ENCODE peak calls at places on chromosomes 7 and 10, in four cellular contexts. R is A673, Z is stomach, F is aorta. U is an unnamed sample.

GRCh38 chr10:60203993-60204618 is 185.6 kb downstream of the ANK3 start:
- DNase-seq in F (no peak), Z (no peak), R (peak; percentile 60), U (no peak)

GRCh38 chr10:18122753-18123152 is 17.5 kb upstream of the CACNB2 start:
- DNase-seq in Z (no peak), R (no peak), F (no peak), U (no peak)

GRCh38 chr10:26780793-26781601 is 79.8 kb downstream of the ABI1 start:
- DNase-seq in Z (no peak), R (peak; percentile 2), F (no peak), U (no peak)

GRCh38 chr10:71971769-71972555 is 7.8 kb downstream of the CHST3 start:
- DNase-seq in F (no peak), R (no peak), Z (no peak), U (no peak)

GRCh38 chr7:84328571-84328970 is 134.0 kb upstream of the SEMA3A start:
- DNase-seq in R (no peak), F (no peak), Z (no peak), U (no peak)

GRCh38 chr10:58322072-58322834 is 12.6 kb upstream of the UBE2D1 start:
- DNase-seq in F (no peak), R (peak; percentile 50), Z (no peak), U (peak; percentile 26)

GRCh38 chr7:155460926-155461613 is 3.1 kb downstream of the EN2 start:
- DNase-seq in F (no peak), Z (no peak), R (no peak), U (no peak)

GRCh38 chr10:80281784-80282505 is 7.5 kb downstream of the MAT1A start:
- DNase-seq in R (no peak), Z (peak; percentile 2), F (no peak), U (no peak)

GRCh38 chr10:10605551-10606081 is 412.1 kb upstream of the CELF2 start:
- DNase-seq in F (no peak), R (no peak), Z (no peak), U (no peak)

GRCh38 chr7:151269511-151269910 is 21.0 kb upstream of the SMARCD3 start:
- DNase-seq in F (no peak), R (no peak), Z (no peak), U (no peak)

GRCh38 chr10:120559800-120560199 is 102.8 kb downstream of the PLPP4 start:
- DNase-seq in R (no peak), F (no peak), Z (no peak), U (no peak)

GRCh38 chr10:58956926-58957325 is 219.5 kb upstream of the PHYHIPL start:
- DNase-seq in Z (no peak), F (no peak), R (no peak), U (no peak)

GRCh38 chr10:110273474-110273873 is 31.2 kb downstream of the SMNDC1 start:
- DNase-seq in Z (peak; percentile 74), F (peak; percentile 71), R (peak; percentile 64), U (peak; percentile 23)

GRCh38 chr10:99631496-99631895 is 11.3 kb upstream of the SLC25A28 start:
- DNase-seq in F (no peak), Z (no peak), R (no peak), U (no peak)

GRCh38 chr7:158759749-158760444 is 55.3 kb upstream of the NCAPG2 start:
- DNase-seq in Z (no peak), F (no peak), R (no peak), U (no peak)

GRCh38 chr10:62961951-62962523 is 145.9 kb upstream of the EGR2 start:
- DNase-seq in R (peak; percentile 49), Z (no peak), F (no peak), U (no peak)

GRCh38 chr7:121954803-121955202 is 81.8 kb downstream of the PTPRZ1 start:
- DNase-seq in R (no peak), Z (no peak), F (no peak), U (no peak)

GRCh38 chr7:143979359-143979758 is 20.8 kb upstream of the OR6B1 start:
- DNase-seq in F (no peak), R (peak; percentile 69), Z (no peak), U (no peak)

GRCh38 chr7:143975617-143976016 is 21.0 kb downstream of the OR2F1 start:
- DNase-seq in Z (no peak), R (peak; percentile 34), F (no peak), U (no peak)

GRCh38 chr7:143980746-143981510 is 19.2 kb upstream of the OR6B1 start:
- DNase-seq in Z (no peak), F (no peak), R (no peak), U (no peak)

GRCh38 chr7:143979999-143980398 is 20.1 kb upstream of the OR6B1 start:
- DNase-seq in R (peak; percentile 4), F (no peak), Z (peak; percentile 31), U (no peak)

DNA sequence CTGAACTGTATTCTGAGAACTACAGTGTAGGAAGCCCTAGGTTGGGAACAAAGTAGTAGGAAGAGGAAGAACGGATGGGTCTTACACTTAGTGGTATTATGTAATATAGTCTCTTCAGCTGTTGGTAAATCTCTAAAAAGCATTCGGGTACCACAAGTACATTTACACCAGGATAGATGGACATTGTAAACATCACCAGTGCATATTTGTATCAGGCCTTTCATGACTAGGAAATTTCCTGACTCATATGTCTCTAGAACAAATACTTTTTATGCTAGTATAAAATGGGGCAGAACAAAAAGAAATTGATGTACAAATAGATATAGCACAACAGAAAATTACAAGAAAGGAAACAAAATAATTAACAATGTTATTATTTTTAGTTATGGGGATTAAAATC is 21.5 kb upstream of the OR6B1 start:
- DNase-seq in R (no peak), Z (no peak), F (no peak), U (no peak)
- H3K4me3 ChIP-seq in R (no peak overlapping the region), Z (no peak overlapping the region), F (no peak overlapping the region), U (no peak overlapping the region)

DNA sequence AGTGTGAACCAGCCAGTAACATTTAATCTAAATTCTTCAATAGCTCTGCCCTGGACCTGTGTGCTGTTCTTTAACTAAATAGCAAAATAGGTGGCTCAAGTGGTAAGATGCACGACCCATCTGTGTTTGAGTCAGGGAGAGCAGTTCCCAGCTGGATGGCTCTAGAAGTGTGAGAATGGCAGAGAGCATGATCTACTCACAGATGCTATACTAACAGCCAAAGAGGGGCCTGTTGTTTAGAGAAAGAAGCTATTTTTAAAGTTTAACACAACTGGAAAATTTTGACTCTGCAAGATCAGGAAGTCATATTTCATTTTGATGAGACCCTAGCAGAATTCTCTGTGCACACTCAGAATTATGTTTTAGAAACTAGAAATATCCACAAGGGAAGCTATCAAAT is 87.4 kb upstream of the PIP4K2A start:
- DNase-seq in Z (no peak), R (no peak), F (no peak), U (no peak)
- H3K4me1 ChIP-seq in Z (peaks cover 4% of the 10 kb centered on the region), R (no peaks in the 10 kb centered on the region), F (peaks cover 4% of the 10 kb centered on the region), U (no peaks in the 10 kb centered on the region)

GRCh38 chr10:34549953-34550352 is 265.1 kb downstream of the PARD3 start:
- DNase-seq in F (no peak), Z (no peak), R (no peak), U (no peak)

GRCh38 chr10:34549001-34549400 is 266.1 kb downstream of the PARD3 start:
- DNase-seq in F (no peak), R (no peak), Z (no peak), U (no peak)

GRCh38 chr10:34553753-34554152 is 261.3 kb downstream of the PARD3 start:
- DNase-seq in R (no peak), Z (no peak), F (no peak), U (no peak)

GRCh38 chr10:34548466-34548865 is 266.6 kb downstream of the PARD3 start:
- DNase-seq in F (no peak), R (no peak), Z (no peak), U (no peak)

DNA sequence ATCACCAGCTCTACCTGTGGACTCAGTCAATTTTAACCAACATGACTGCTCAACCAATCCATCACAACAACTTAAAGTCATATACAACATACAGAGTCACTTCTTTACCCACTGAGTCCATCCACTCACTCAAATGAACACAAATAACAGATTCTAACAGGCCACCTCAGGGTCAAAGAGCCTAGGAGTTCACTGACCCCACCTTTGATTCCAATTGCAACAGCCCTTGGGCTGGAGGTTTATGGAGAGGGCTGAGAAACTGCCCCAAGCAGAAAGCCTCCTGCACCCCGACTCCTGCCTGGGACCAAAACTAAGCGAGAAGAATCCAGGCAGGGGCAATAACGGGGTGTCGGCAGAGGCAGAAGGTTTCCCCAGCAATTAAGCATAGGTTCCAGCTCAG is 263.8 kb downstream of the PARD3 start:
- DNase-seq in Z (no peak), R (no peak), F (no peak), U (no peak)
- H3K4me3 ChIP-seq in Z (no peak overlapping the region), R (no peak overlapping the region), F (no peak overlapping the region), U (no peak overlapping the region)

GRCh38 chr10:35447693-35448407 is 111.5 kb downstream of the CCNY start:
- DNase-seq in F (no peak), Z (peak; percentile 51), R (peak; percentile 47), U (no peak)
- H3K4me1 ChIP-seq in F (no peaks in the 10 kb centered on the region), Z (peaks cover 54% of the 10 kb centered on the region), R (peaks cover 60% of the 10 kb centered on the region), U (peaks cover 53% of the 10 kb centered on the region)

DNA sequence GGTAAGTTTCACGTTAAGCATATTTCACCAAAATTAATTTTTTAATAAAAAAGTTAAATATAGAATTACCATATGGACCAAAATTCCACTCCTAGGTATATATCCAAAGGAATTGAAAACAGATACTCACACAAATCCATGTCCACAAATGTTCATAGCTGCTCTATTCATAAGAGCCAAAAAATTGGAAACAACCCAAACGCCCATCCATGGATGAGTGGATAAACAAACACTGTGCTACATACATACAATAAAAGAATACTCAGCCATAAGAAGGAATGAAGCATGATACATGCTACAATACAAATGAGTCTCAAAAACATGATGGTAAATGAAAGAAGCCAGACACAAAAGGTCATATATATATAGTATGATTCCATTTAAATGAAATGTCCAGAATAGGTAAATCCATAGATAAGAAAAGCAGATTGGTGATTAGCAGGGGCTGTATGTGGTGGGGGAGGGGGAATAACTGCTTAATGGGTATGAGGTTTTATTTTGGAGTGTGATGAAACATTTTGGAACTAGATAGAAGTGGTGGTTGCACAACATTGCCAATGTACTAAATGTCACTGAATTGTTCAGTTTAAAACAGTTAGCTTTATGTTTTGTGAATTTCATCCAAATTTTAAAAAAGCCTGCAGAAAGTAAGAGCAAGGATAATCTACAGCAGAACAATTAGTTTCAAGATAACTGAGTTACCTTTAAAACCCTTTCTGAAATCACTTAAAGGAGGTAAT is 101.2 kb upstream of the EFCAB10 start:
- DNase-seq in F (no peak), Z (no peak), R (no peak), U (no peak)
- H3K4me3 ChIP-seq in F (no peak overlapping the region), Z (no peak overlapping the region), R (no peak overlapping the region), U (no peak overlapping the region)

GRCh38 chr7:98617960-98618418 is 904 bp downstream of the NPTX2 start:
- DNase-seq in R (no peak), Z (no peak), F (no peak), U (no peak)
- H3K4me1 ChIP-seq in R (peaks cover 8% of the 10 kb centered on the region), Z (peaks cover 15% of the 10 kb centered on the region), F (no peaks in the 10 kb centered on the region), U (peaks cover 10% of the 10 kb centered on the region)

DNA sequence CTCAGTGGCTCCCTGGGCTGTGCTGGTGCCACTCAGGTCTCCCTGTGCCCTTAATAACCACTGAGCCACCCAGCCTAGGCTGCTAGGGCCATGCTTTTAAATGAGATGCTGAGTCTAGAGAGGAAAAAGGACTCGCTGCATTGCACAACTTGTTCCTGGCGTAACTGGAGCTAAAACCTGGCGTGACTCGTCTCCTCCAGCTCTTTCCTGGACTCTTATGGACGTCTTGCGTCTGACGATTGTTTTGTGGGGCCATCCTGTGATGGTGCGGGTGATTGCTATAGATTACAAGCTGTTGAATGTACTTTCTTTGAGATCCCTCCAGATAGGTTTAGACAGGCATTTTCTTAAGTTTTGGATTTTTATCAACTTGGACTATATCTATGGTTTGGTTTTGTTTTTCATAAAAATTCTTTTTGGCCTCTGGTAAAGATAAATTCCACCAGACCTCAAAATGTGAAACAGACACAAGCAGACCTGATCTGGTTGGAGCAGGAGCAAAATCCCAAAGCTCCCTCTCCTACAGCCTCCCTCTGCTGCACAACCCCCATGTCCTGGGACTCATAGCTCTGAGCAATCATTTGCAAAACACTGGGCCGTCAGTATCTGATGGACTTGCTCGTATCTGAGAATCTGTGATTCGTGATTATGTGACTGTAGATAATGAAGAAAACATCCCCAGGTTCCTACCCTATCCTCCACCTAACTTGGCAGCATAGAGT is 230.3 kb downstream of the ARHGAP12 start:
- DNase-seq in F (no peak), Z (no peak), R (no peak), U (no peak)
- H3K4me3 ChIP-seq in F (no peak overlapping the region), Z (no peak overlapping the region), R (no peak overlapping the region), U (no peak overlapping the region)